ENCODE peak calls at places on chromosomes 5 and 9, in six cellular contexts. H is epithelial cell of proximal tubule, Q is PC-9, D is tibial artery, P is breast epithelium, E is heart right ventricle. Z is an unnamed sample.

GRCh38 chr9:99813739-99814138 is 7.9 kb upstream of the NR4A3 start:
- DNase-seq in P (no peak), Q (no peak), D (no peak), H (no peak), E (no peak), Z (no peak)

GRCh38 chr5:78706381-78706780 is 57.8 kb upstream of the LHFPL2 start:
- DNase-seq in Q (no peak), D (no peak), P (no peak), H (no peak), E (no peak), Z (no peak)

GRCh38 chr5:89213584-89213983 is 330.6 kb upstream of the MEF2C start:
- DNase-seq in P (no peak), D (no peak), H (peak; percentile 13), E (peak; percentile 47), Q (no peak), Z (no peak)

GRCh38 chr5:36523931-36524330 is 82.5 kb upstream of the SLC1A3 start:
- DNase-seq in H (no peak), D (no peak), Q (no peak), P (no peak), E (no peak), Z (no peak)

GRCh38 chr9:87119328-87119881 is 172.1 kb upstream of the GAS1 start:
- DNase-seq in D (no peak), P (peak; percentile 76), H (no peak), Q (peak; percentile 62), E (peak; percentile 54), Z (no peak)

GRCh38 chr9:86659413-86660046 is 287.8 kb downstream of the GAS1 start:
- DNase-seq in E (no peak), D (no peak), P (no peak), Q (peak; percentile 67), H (no peak), Z (no peak)

GRCh38 chr9:133371261-133371711 is 4.6 kb downstream of the SURF4 start:
- DNase-seq in P (no peak), Q (no peak), E (no peak), H (no peak), D (no peak), Z (no peak)

GRCh38 chr5:95743248-95743647 is 12.1 kb downstream of the RHOBTB3 start:
- DNase-seq in Q (no peak), E (no peak), D (no peak), P (no peak), H (no peak), Z (no peak)

GRCh38 chr9:95771556-95772280 is 103.8 kb upstream of the ERCC6L2 start:
- DNase-seq in E (no peak), H (no peak), P (no peak), D (no peak), Q (no peak), Z (no peak)

GRCh38 chr5:143968071-143968878 is 156.3 kb downstream of the HMHB1 start:
- DNase-seq in D (no peak), E (no peak), Q (peak; percentile 79), P (no peak), H (no peak), Z (no peak)

GRCh38 chr9:125544474-125544873 is 162.5 kb downstream of the MAPKAP1 start:
- DNase-seq in P (no peak), E (no peak), Q (no peak), H (no peak), D (no peak), Z (no peak)

GRCh38 chr5:58322453-58322852 is 137.4 kb downstream of the PLK2 start:
- DNase-seq in Q (no peak), D (no peak), P (no peak), H (peak; percentile 6), E (no peak), Z (no peak)

GRCh38 chr9:127980056-127980705 is 608 bp downstream of the EEIG1 start:
- DNase-seq in P (no peak), D (peak; percentile 77), H (no peak), Q (no peak), E (peak; percentile 10), Z (no peak)

GRCh38 chr9:136015656-136016055 is 54.5 kb upstream of the UBAC1 start:
- DNase-seq in D (peak; percentile 51), E (no peak), Q (no peak), P (no peak), H (no peak), Z (no peak)

GRCh38 chr5:65967288-65968066 is 41.1 kb downstream of the ERBIN start:
- DNase-seq in Q (no peak), E (no peak), P (no peak), H (no peak), D (no peak), Z (no peak)

GRCh38 chr5:140295414-140295813 is 7.5 kb downstream of the PFDN1 start:
- DNase-seq in Q (peak; percentile 92), D (no peak), P (no peak), H (peak; percentile 79), E (peak; percentile 86), Z (peak; percentile 89)

GRCh38 chr9:113468716-113469448 is 5.4 kb downstream of the RGS3 start:
- DNase-seq in E (peak; percentile 43), Q (no peak), P (no peak), H (peak; percentile 67), D (peak; percentile 82), Z (peak; percentile 67)

GRCh38 chr5:144336191-144336590 is 165.5 kb downstream of the KCTD16 start:
- DNase-seq in D (no peak), H (no peak), Q (no peak), P (no peak), E (no peak), Z (no peak)

GRCh38 chr9:115976726-115977125 is 176.9 kb upstream of the PAPPA start:
- DNase-seq in H (no peak), E (no peak), D (no peak), P (no peak), Q (no peak), Z (no peak)

DNA sequence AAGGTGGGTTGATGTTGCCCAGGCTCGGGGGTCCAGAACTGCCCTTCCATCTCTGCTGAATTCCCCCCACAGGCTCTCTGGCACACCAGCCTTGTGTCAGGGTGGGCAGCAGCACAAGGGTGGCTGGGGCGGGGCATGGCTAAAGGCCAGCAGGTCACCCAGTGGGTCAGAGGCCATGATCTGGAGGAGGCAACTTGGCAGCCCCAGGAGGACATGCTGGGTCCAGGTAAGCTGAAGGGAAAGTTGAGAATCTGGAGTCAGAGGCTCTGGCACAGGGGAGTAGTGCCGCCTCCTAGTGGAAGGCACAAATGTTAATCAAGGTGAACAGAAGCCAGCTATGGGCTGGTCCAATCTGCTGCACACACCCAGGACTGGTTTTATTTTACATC is 6.2 kb downstream of the TMEM8B start:
- DNase-seq in H (no peak), E (no peak), Q (no peak), P (no peak), D (no peak), Z (no peak)
- TF ChIP-seq CTCF in H (peak; percentile 45), E (peak; percentile 26), Q (no peak), P (peak; percentile 17), D (no peak), Z (peak; percentile 27)

GRCh38 chr9:90964101-90965020 is 162.7 kb downstream of the SYK start:
- DNase-seq in P (no peak), E (no peak), D (peak; percentile 72), Q (no peak), H (no peak), Z (no peak)
- TF ChIP-seq CTCF in P (no peak), E (peak; percentile 24), D (no peak), Q (no peak), H (peak; percentile 21), Z (peak; percentile 29)

DNA sequence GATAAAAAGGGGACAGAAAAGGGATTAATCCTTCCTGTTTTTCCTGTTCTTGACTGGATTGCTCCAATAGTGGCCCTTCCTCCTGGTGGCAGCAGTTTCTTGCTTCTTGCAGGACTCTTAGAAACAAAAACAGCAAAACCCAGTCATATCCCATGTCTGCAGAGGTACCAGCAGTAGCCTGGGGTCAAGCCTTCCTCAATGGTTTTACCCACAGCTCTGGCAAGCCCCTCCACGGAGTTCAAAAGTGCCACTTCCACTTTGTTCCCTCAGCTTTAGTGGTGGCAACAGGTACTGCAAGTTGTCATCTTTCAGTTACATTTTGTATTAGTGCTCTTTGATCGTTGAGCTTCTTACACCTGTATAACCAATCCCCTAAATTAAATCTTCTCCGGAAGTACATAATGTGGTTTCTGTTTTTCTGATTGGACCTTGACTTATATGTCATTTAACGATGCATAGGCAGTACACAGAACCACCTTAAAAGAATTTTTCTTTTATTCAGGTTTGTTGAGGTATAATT is 8.7 kb upstream of the RANBP6 start:
- DNase-seq in D (no peak), H (no peak), E (no peak), P (no peak), Q (no peak), Z (no peak)
- TF ChIP-seq CTCF in D (peak; percentile 40), H (peak; percentile 68), E (peak; percentile 45), P (peak; percentile 47), Q (peak; percentile 67), Z (peak; percentile 49)

DNA sequence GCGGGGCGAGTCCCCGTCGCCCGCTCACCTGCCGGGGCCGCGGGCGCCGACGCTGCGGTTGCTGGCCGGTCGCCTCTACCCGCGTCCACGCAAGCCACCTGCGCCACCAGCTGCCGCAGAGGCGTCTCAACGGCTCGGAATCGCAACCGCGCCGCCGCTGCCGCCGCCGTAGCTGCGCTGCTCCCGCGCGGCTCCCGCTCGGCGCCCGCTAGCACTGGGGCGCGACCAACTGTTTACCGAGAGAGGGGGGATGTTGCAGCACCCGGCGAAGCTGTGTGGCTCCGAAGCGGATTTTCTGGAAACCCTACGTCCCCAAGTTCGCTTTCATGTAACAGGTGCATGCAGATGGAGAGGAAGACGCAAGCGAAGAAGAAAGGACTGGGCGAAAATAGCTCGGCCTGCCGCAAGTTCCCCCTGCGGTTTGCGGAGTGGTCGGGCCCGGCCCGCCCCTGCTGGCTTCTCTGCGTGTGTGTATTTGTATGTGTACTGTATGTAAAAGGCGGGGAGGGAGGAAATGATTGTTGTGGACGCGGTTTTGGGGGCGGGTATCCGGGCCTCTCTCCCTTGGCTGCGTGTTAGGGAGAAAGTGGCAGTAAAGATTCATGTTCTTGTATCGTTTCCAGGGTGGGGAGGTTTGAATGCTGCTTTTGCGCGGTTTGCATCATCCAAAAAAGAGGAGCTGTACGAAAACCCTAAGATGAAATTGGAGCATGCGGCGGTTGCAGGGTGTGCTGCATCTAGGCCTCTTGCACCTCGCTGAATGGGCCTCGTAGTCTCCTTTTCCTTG is at the start of gene PSIP1:
- DNase-seq in Q (peak; percentile 52), H (no peak), D (peak; percentile 82), E (peak; percentile 81), P (peak; percentile 45), Z (peak; percentile 91)
- TF ChIP-seq CTCF in Q (no peak), H (no peak), D (peak; percentile 18), E (no peak), P (peak; percentile 45), Z (no peak)

GRCh38 chr9:94002316-94003140 is 47.4 kb upstream of the BARX1 start:
- DNase-seq in D (no peak), Q (no peak), E (no peak), P (no peak), H (no peak), Z (no peak)
- TF ChIP-seq CTCF in D (peak; percentile 36), Q (peak; percentile 68), E (peak; percentile 55), P (peak; percentile 31), H (peak; percentile 78), Z (peak; percentile 72)

DNA sequence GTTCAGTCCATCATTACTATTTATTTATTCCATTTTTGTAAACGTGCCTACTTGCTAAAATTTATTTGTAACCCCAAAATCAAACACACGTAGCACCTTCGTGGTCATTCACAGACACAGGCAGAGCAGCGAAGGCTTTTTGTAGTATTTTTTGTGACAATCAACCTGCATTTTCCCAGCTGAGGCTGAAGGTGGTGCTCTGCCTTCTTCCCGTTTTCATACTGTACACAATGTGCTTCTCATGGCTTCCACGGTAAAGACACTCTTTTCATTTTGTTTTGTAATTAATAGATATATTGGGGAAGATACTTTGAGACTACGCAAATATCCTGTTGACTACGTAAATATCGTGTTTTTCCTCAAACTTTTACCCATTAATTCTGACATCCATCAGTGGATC is 19.4 kb downstream of the DAP start:
- DNase-seq in E (no peak), P (no peak), H (no peak), D (no peak), Q (no peak), Z (no peak)
- TF ChIP-seq CTCF in E (no peak), P (no peak), H (no peak), D (no peak), Q (no peak), Z (no peak)